ENCODE peak calls at places on chromosomes 12 and 14, in eight cellular contexts. K is testis, B is lower lobe of right lung, I is kidney, M is HepG2, V is A549, A is ovary, F is H1. O is an unnamed sample.

GRCh38 chr14:99508896-99509629 is 27.9 kb downstream of the CCNK start:
- DNase-seq in V (no peak), F (no peak), K (no peak), A (no peak), M (no peak), B (no peak), I (peak; percentile 45), O (no peak)

GRCh38 chr14:85576848-85577541 is 47.1 kb downstream of the FLRT2 start:
- DNase-seq in F (no peak), B (no peak), I (no peak), A (no peak), K (no peak), M (no peak), V (no peak), O (no peak)

GRCh38 chr14:61602733-61603077 is 92.6 kb upstream of the HIF1A start:
- DNase-seq in A (no peak), V (no peak), K (no peak), B (no peak), F (no peak), I (no peak), M (peak; percentile 79), O (no peak)

GRCh38 chr14:99515301-99516155 is 34.3 kb downstream of the CCNK start:
- DNase-seq in M (no peak), F (no peak), B (no peak), V (no peak), I (peak; percentile 68), K (no peak), A (peak; percentile 33), O (no peak)

GRCh38 chr14:102050026-102050405 is 36.8 kb downstream of the HSP90AA1 start:
- DNase-seq in I (no peak), F (no peak), M (no peak), B (no peak), K (no peak), A (no peak), V (no peak), O (no peak)

GRCh38 chr12:114412307-114412706 is 6.4 kb upstream of the TBX5 start:
- DNase-seq in M (no peak), B (no peak), A (no peak), F (no peak), I (no peak), V (no peak), K (no peak), O (no peak)

GRCh38 chr12:25249951-25250738 is 584 bp downstream of the KRAS start:
- DNase-seq in M (no peak), V (peak; percentile 32), K (peak; percentile 46), I (peak; percentile 92), F (no peak), B (peak; percentile 79), A (peak; percentile 76), O (peak; percentile 86)

GRCh38 chr12:10384191-10384590 is 5.7 kb downstream of the KLRK1 start:
- DNase-seq in F (no peak), M (no peak), A (no peak), B (no peak), I (no peak), V (no peak), K (no peak), O (no peak)

GRCh38 chr12:112463478-112463877 is 44.7 kb downstream of the PTPN11 start:
- DNase-seq in A (no peak), I (no peak), M (no peak), K (no peak), V (no peak), B (no peak), F (no peak), O (no peak)

GRCh38 chr12:53754633-53755261 is 3.0 kb upstream of the CISTR start:
- DNase-seq in V (no peak), B (no peak), I (no peak), K (no peak), M (no peak), A (no peak), F (no peak), O (no peak)

GRCh38 chr12:53755451-53756290 is 3.9 kb upstream of the CISTR start:
- DNase-seq in V (peak; percentile 31), A (no peak), B (no peak), K (no peak), I (no peak), F (no peak), M (no peak), O (no peak)

GRCh38 chr12:53752192-53752601 is 418 bp upstream of the CISTR start:
- DNase-seq in A (no peak), K (no peak), I (no peak), M (no peak), B (no peak), V (no peak), F (no peak), O (no peak)

GRCh38 chr12:53752651-53753050 is 872 bp upstream of the CISTR start:
- DNase-seq in F (no peak), B (no peak), K (no peak), V (no peak), M (no peak), A (no peak), I (no peak), O (no peak)

DNA sequence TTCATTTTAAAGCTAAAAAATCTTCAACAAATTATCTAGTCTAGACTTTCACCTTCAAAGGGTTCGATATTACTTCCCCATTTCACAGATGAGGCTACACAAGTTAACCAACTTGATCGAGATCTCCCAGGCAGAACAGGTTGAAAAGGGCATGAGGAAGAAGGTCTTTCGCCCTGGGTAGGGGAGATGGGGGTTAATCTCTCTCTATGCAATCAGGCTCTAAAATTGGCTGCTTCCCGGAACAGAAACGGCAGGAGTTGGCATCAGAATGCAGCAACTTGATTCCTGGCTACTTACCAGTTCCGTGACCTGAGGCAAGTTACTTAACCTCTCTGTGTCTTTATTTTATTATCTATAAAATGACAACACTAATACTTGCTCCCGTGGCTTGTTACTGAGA is 2.4 kb upstream of the CISTR start:
- DNase-seq in K (no peak), B (no peak), I (no peak), M (no peak), A (no peak), V (no peak), F (no peak), O (no peak)
- H3K4me1 ChIP-seq in K (peaks cover 12% of the 10 kb centered on the region), B (peaks cover 31% of the 10 kb centered on the region), I (peaks cover 11% of the 10 kb centered on the region), M (peaks cover 23% of the 10 kb centered on the region), A (peaks cover 4% of the 10 kb centered on the region), V (peaks cover 11% of the 10 kb centered on the region), F (peaks cover 3% of the 10 kb centered on the region), O (peaks cover 30% of the 10 kb centered on the region)

DNA sequence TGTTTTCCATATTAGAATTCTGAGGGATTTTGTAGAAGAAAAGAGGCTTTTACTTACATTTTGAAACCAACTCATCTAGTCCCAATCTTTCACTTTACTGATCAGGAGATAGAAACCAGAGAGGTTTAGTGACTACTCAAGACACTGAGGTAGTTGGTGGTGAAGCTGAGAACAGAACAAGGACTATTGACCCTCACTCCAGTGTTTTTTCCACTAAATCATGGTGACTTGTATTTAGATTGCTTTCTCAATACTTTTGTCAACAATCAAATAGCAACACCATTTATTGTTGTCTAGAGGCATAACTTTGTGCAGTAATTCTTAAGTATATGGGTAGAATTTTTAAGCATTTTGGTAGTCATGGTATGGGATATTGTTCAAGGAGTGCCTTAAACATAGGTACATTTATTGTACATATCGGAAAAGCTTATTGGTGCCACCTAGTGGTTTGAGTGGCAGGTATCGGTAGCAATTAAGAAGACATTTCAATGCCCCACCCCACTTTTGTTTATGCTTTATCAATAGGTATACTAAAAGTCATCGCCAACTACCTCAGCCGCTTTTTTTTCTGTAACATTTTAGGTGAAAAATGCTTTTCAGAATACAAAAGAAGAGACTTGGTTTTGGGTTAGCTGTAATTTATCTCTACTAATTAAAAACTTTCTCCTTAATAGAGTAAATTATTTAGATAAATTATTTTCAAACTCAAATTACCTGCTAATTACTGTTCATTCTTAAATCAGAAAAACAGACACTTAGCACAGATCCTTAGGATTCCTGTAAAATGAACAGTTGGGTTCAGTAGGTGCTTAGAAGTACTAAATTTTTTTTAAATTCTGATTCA is 47.3 kb upstream of the PAWR start:
- DNase-seq in B (no peak), K (peak; percentile 53), I (no peak), M (peak; percentile 68), F (no peak), V (peak; percentile 79), A (no peak), O (no peak)
- TF ChIP-seq CTCF in B (peak; percentile 64), K (peak; percentile 57), I (peak; percentile 63), M (peak; percentile 77), F (peak; percentile 46), V (peak; percentile 88), A (peak; percentile 59), O (peak; percentile 75)

GRCh38 chr14:71658261-71658860 is 273.9 kb upstream of the RGS6 start:
- DNase-seq in F (no peak), A (no peak), K (no peak), I (no peak), V (no peak), B (no peak), M (no peak), O (no peak)
- H3K27ac ChIP-seq in F (no peak overlapping the region), A (no peak overlapping the region), K (no peak overlapping the region), I (no peak overlapping the region), V (no peak overlapping the region), B (no peak overlapping the region), M (no peak overlapping the region), O (no peak overlapping the region)

GRCh38 chr12:13487326-13487725 is 290.8 kb downstream of the EMP1 start:
- DNase-seq in I (no peak), F (no peak), B (no peak), K (no peak), A (no peak), V (no peak), M (no peak), O (no peak)

GRCh38 chr12:13489246-13489645 is 292.7 kb downstream of the EMP1 start:
- DNase-seq in B (no peak), V (no peak), F (no peak), I (no peak), K (no peak), M (no peak), A (no peak), O (no peak)

DNA sequence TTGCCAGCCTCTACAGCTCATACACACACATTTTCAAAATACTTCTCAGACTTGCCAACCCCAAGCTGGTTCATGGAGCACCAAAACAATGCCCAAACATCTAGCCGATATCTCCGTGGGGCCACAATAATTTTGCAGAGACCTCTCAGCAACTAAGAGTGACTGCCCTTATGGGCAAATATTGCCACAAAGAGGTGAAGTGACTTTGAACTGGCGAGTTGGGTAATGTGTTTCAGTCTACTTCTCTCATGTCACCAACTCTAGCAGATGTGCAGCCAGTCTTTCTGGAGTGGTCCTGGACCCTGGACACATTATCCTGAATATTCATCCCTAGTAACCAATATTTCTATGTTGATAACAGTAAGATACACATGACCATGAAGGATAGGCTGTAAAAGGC is 290.3 kb downstream of the EMP1 start:
- DNase-seq in A (no peak), I (no peak), K (no peak), F (no peak), V (no peak), B (no peak), M (no peak), O (no peak)
- H3K4me1 ChIP-seq in A (no peaks in the 10 kb centered on the region), I (no peaks in the 10 kb centered on the region), K (no peaks in the 10 kb centered on the region), F (no peaks in the 10 kb centered on the region), V (no peaks in the 10 kb centered on the region), B (no peaks in the 10 kb centered on the region), M (no peaks in the 10 kb centered on the region), O (no peaks in the 10 kb centered on the region)

GRCh38 chr14:106874365-106874764 is 1348.0 kb downstream of the TMEM121 start:
- DNase-seq in K (no peak), V (no peak), F (no peak), M (no peak), A (no peak), B (no peak), I (no peak), O (no peak)
- TF ChIP-seq CTCF in K (no peak), V (no peak), F (no peak), M (no peak), A (no peak), B (no peak), I (no peak), O (no peak)

GRCh38 chr14:96090441-96091148 is 51.4 kb downstream of the C14orf132 start:
- DNase-seq in V (no peak), A (peak; percentile 72), B (no peak), K (peak; percentile 65), M (no peak), F (no peak), I (peak; percentile 93), O (no peak)
- H3K27ac ChIP-seq in V (no peak overlapping the region), A (no peak overlapping the region), B (no peak overlapping the region), K (no peak overlapping the region), M (no peak overlapping the region), F (no peak overlapping the region), I (no peak overlapping the region), O (no peak overlapping the region)

O was measured in upper lobe of right lung.